ENCODE peak calls at places on chromosomes 1 and 21, in eight cellular contexts. E, H, U, D, L, Q, G and T are unnamed samples. For H3K36me3, the result is how much of the 10 kb centered on the place peaks cover.

GRCh38 chr1:5390497-5390896 is 601.7 kb downstream of the NPHP4 start:
- DNase-seq in E (no peak), H (no peak), U (no peak), D (no peak), L (no peak), Q (no peak), G (no peak), T (no peak)

GRCh38 chr1:33257759-33258712 is 1.7 kb downstream of the ZNF362 start:
- DNase-seq in E (no peak), H (peak), U (no peak), D (no peak), L (no peak), Q (no peak), G (peak), T (peak)

GRCh38 chr1:59332983-59333382 is 36.1 kb downstream of the FGGY start:
- DNase-seq in E (peak), H (peak), U (no peak), D (no peak), L (no peak), Q (no peak), G (no peak), T (no peak)

GRCh38 chr1:151577173-151577572 is 34.7 kb upstream of the SNX27 start:
- DNase-seq in E (no peak), H (no peak), U (no peak), D (no peak), L (peak), Q (no peak), G (no peak), T (no peak)

GRCh38 chr1:180923024-180923841 is 10.5 kb downstream of the KIAA1614 start:
- DNase-seq in E (peak), H (peak), U (no peak), D (no peak), L (peak), Q (no peak), G (no peak), T (no peak)

GRCh38 chr21:27743971-27744564 is 777.2 kb upstream of the ADAMTS5 start:
- DNase-seq in E (no peak), H (no peak), U (no peak), D (no peak), L (no peak), Q (no peak), G (no peak), T (no peak)

GRCh38 chr1:67723620-67724019 is 38.6 kb downstream of the GADD45A start:
- DNase-seq in E (no peak), H (peak), U (no peak), D (no peak), L (no peak), Q (no peak), G (no peak), T (no peak)

GRCh38 chr1:16009030-16009460 is 5.0 kb downstream of the SRARP start:
- DNase-seq in E (peak), H (peak), U (peak), D (peak), L (peak), Q (peak), G (peak), T (peak)

GRCh38 chr1:70220517-70221240 is 501 bp upstream of the SRSF11 start:
- DNase-seq in E (no peak), H (no peak), U (no peak), D (no peak), L (no peak), Q (no peak), G (no peak), T (no peak)

DNA sequence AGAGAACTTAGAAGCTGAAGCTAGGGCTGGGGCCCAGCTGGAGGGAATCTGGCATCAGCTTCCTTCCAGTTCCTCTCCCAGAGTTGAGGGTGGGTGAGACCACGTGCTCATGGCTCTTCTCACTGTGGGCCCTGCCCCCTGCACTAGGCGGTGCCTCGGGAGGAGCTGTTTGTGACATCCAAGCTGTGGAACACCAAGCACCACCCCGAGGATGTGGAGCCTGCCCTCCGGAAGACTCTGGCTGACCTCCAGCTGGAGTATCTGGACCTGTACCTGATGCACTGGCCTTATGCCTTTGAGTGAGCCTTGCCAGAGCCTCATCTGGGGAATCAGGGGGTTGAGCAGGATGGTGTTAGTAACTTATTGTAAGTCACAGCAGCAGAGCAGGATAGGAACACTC is 16.1 kb downstream of the AKR1A1 start:
- DNase-seq in E (no peak), H (no peak), U (peak), D (peak), L (no peak), Q (peak), G (peak), T (no peak)
- H3K36me3 ChIP-seq in E (half or more), H (under half), U (under half), D (half or more), L (under half), Q (under half), G (under half), T (half or more)

GRCh38 chr1:165895451-165895871 is 68.0 kb downstream of the UCK2 start:
- DNase-seq in E (peak), H (peak), U (no peak), D (no peak), L (peak), Q (no peak), G (no peak), T (peak)
- H3K36me3 ChIP-seq in E (under half), H (under half), U (under half), D (under half), L (under half), Q (under half), G (under half), T (under half)

DNA sequence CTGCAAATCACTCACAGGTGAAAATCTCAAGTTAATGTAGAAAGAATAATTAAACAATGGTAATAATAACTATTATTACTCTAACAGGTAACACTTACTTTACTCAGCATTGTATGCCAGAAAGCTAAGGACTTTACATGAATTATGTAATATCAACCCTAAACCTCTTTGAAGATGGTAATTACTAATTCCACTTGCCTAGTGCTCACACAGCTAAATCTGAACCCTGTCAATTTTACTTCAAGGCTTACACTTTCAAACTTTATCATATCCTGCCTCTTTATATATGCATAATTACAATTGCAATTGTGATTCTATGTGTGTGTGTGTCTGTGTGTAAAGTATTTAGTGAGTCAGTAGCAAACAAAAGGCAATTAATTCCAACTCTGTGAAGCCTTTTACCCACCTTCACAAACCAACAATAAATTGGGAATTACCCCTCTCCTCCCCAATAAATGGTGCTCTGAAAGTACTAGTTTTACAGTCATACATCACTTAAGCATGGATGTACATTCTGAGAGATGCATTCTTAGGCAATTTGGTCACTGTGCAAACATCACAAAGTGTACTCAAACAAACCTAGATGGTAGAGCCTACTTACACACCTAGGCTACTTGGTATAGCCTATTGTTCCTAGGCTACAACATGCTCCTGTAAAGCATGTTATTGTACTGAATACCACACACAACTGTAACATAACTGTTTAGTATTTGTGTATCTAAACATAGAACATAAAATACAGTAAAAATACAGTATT is 5.9 kb downstream of the ZNF644 start:
- DNase-seq in E (no peak), H (peak), U (no peak), D (no peak), L (no peak), Q (no peak), G (no peak), T (peak)
- H3K36me3 ChIP-seq in E (under half), H (under half), U (under half), D (under half), L (under half), Q (under half), G (under half), T (under half)

GRCh38 chr1:201999625-202000238 is 10.7 kb upstream of the ELF3 start:
- DNase-seq in E (peak), H (peak), U (no peak), D (no peak), L (peak), Q (no peak), G (peak), T (peak)
- H3K36me3 ChIP-seq in E (half or more), H (under half), U (under half), D (half or more), L (under half), Q (under half), G (half or more), T (half or more)

GRCh38 chr1:1250828-1251284 is 4.3 kb upstream of the C1QTNF12 start:
- DNase-seq in E (no peak), H (peak), U (no peak), D (no peak), L (no peak), Q (no peak), G (no peak), T (no peak)
- H3K36me3 ChIP-seq in E (half or more), H (under half), U (under half), D (under half), L (under half), Q (under half), G (under half), T (under half)